ENCODE peak calls at places on chromosome 16, in five cellular contexts. One of them, this sample, is unnamed.

GRCh38 chr16:14378131-14378551 is 251.9 kb downstream of the PARN start:
- DNase-seq in effector memory CD4-positive, alpha-beta T cell: no peak
- DNase-seq in upper lobe of left lung: no peak
- DNase-seq in ascending aorta: no peak
- DNase-seq in Peyer's patch: no peak
- DNase-seq in this sample: no peak

GRCh38 chr16:82641336-82641984 is 14.7 kb downstream of the CDH13 start:
- DNase-seq in effector memory CD4-positive, alpha-beta T cell: no peak
- DNase-seq in upper lobe of left lung: no peak
- DNase-seq in ascending aorta: no peak
- DNase-seq in Peyer's patch: no peak
- DNase-seq in this sample: no peak

GRCh38 chr16:83651871-83652270 is 155.9 kb upstream of the HSBP1 start:
- DNase-seq in effector memory CD4-positive, alpha-beta T cell: no peak
- DNase-seq in upper lobe of left lung: no peak
- DNase-seq in ascending aorta: no peak
- DNase-seq in Peyer's patch: no peak
- DNase-seq in this sample: no peak

GRCh38 chr16:26214694-26215093 is 522.9 kb downstream of the HS3ST4 start:
- DNase-seq in effector memory CD4-positive, alpha-beta T cell: no peak
- DNase-seq in upper lobe of left lung: no peak
- DNase-seq in ascending aorta: no peak
- DNase-seq in Peyer's patch: no peak
- DNase-seq in this sample: no peak

GRCh38 chr16:5056347-5056746 is 9.4 kb downstream of the C16orf89 start:
- DNase-seq in effector memory CD4-positive, alpha-beta T cell: no peak
- DNase-seq in upper lobe of left lung: peak
- DNase-seq in ascending aorta: no peak
- DNase-seq in Peyer's patch: peak
- DNase-seq in this sample: no peak

GRCh38 chr16:54928016-54928356 is 2.7 kb upstream of the IRX5 start:
- DNase-seq in effector memory CD4-positive, alpha-beta T cell: no peak
- DNase-seq in upper lobe of left lung: no peak
- DNase-seq in ascending aorta: no peak
- DNase-seq in Peyer's patch: no peak
- DNase-seq in this sample: no peak

GRCh38 chr16:19639986-19640421 is 78.0 kb downstream of the KNOP1 start:
- DNase-seq in effector memory CD4-positive, alpha-beta T cell: no peak
- DNase-seq in upper lobe of left lung: no peak
- DNase-seq in ascending aorta: no peak
- DNase-seq in Peyer's patch: no peak
- DNase-seq in this sample: peak

GRCh38 chr16:25007284-25007984 is 7.7 kb downstream of the ARHGAP17 start:
- DNase-seq in effector memory CD4-positive, alpha-beta T cell: no peak
- DNase-seq in upper lobe of left lung: no peak
- DNase-seq in ascending aorta: no peak
- DNase-seq in Peyer's patch: no peak
- DNase-seq in this sample: no peak

GRCh38 chr16:4176794-4177438 is 60.7 kb upstream of the ADCY9 start:
- DNase-seq in effector memory CD4-positive, alpha-beta T cell: no peak
- DNase-seq in upper lobe of left lung: no peak
- DNase-seq in ascending aorta: no peak
- DNase-seq in Peyer's patch: no peak
- DNase-seq in this sample: no peak

GRCh38 chr16:89363621-89364393 is 126.6 kb downstream of the ANKRD11 start:
- DNase-seq in effector memory CD4-positive, alpha-beta T cell: peak
- DNase-seq in upper lobe of left lung: peak
- DNase-seq in ascending aorta: no peak
- DNase-seq in Peyer's patch: peak
- DNase-seq in this sample: no peak

GRCh38 chr16:63684116-63684515 is 1437.7 kb downstream of the CDH11 start:
- DNase-seq in effector memory CD4-positive, alpha-beta T cell: no peak
- DNase-seq in upper lobe of left lung: no peak
- DNase-seq in ascending aorta: no peak
- DNase-seq in Peyer's patch: no peak
- DNase-seq in this sample: no peak

GRCh38 chr16:17301593-17302135 is 169.1 kb downstream of the XYLT1 start:
- DNase-seq in effector memory CD4-positive, alpha-beta T cell: no peak
- DNase-seq in upper lobe of left lung: peak
- DNase-seq in ascending aorta: no peak
- DNase-seq in Peyer's patch: peak
- DNase-seq in this sample: no peak

GRCh38 chr16:52353249-52353648 is 193.7 kb downstream of the TOX3 start:
- DNase-seq in effector memory CD4-positive, alpha-beta T cell: no peak
- DNase-seq in upper lobe of left lung: no peak
- DNase-seq in ascending aorta: no peak
- DNase-seq in Peyer's patch: no peak
- DNase-seq in this sample: no peak

GRCh38 chr16:1917056-1917664 is 1.1 kb downstream of the HS3ST6 start:
- DNase-seq in effector memory CD4-positive, alpha-beta T cell: no peak
- DNase-seq in upper lobe of left lung: no peak
- DNase-seq in ascending aorta: no peak
- DNase-seq in Peyer's patch: no peak
- DNase-seq in this sample: no peak

GRCh38 chr16:89246383-89246902 is 28.9 kb downstream of the ZNF778 start:
- DNase-seq in effector memory CD4-positive, alpha-beta T cell: no peak
- DNase-seq in upper lobe of left lung: peak
- DNase-seq in ascending aorta: no peak
- DNase-seq in Peyer's patch: no peak
- DNase-seq in this sample: no peak

GRCh38 chr16:9311303-9311954 is 220.0 kb downstream of the HAPSTR1 start:
- DNase-seq in effector memory CD4-positive, alpha-beta T cell: no peak
- DNase-seq in upper lobe of left lung: no peak
- DNase-seq in ascending aorta: no peak
- DNase-seq in Peyer's patch: no peak
- DNase-seq in this sample: no peak

GRCh38 chr16:15489016-15489415 is 54.6 kb downstream of the BMERB1 start:
- DNase-seq in effector memory CD4-positive, alpha-beta T cell: no peak
- DNase-seq in upper lobe of left lung: no peak
- DNase-seq in ascending aorta: no peak
- DNase-seq in Peyer's patch: no peak
- DNase-seq in this sample: no peak
- H3K27ac ChIP-seq in effector memory CD4-positive, alpha-beta T cell: no peak
- H3K27ac ChIP-seq in upper lobe of left lung: peak
- H3K27ac ChIP-seq in ascending aorta: peak
- H3K27ac ChIP-seq in Peyer's patch: peak
- H3K27ac ChIP-seq in this sample: no peak

GRCh38 chr16:28596840-28597691 is at the start of gene SULT1A2:
- DNase-seq in effector memory CD4-positive, alpha-beta T cell: no peak
- DNase-seq in upper lobe of left lung: peak
- DNase-seq in ascending aorta: no peak
- DNase-seq in Peyer's patch: no peak
- DNase-seq in this sample: no peak
- H3K27ac ChIP-seq in effector memory CD4-positive, alpha-beta T cell: no peak
- H3K27ac ChIP-seq in upper lobe of left lung: peak
- H3K27ac ChIP-seq in ascending aorta: no peak
- H3K27ac ChIP-seq in Peyer's patch: no peak
- H3K27ac ChIP-seq in this sample: no peak

GRCh38 chr16:75110637-75111513 is 5.7 kb downstream of the LDHD start:
- DNase-seq in effector memory CD4-positive, alpha-beta T cell: peak
- DNase-seq in upper lobe of left lung: peak
- DNase-seq in ascending aorta: peak
- DNase-seq in Peyer's patch: peak
- DNase-seq in this sample: peak
- H3K27ac ChIP-seq in effector memory CD4-positive, alpha-beta T cell: peak
- H3K27ac ChIP-seq in upper lobe of left lung: peak
- H3K27ac ChIP-seq in ascending aorta: peak
- H3K27ac ChIP-seq in Peyer's patch: peak
- H3K27ac ChIP-seq in this sample: no peak

DNA sequence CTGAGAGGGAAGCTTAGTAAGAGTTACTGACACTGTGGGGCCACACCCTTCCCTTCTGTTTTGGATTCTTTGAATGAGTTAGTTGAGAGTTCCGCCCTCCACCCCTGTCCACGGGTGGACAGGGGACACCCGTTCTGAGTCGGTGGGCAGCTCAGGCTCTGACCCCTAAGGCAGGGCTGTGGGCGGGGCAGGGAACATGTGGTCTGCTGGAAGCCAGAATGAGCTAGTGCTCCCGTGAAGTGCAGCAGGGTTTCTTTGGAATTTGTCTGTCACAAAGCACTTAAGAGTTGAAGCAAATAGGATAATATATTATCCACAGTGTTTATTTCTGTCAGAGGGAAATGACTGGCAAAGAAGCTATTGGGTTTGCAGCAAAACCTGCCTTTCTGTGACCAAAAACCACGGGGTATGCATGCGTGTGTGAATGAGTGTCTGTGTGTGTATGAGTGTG is 90.1 kb downstream of the CLEC16A start:
- DNase-seq in effector memory CD4-positive, alpha-beta T cell: no peak
- DNase-seq in upper lobe of left lung: no peak
- DNase-seq in ascending aorta: no peak
- DNase-seq in Peyer's patch: no peak
- DNase-seq in this sample: no peak
- H3K27ac ChIP-seq in effector memory CD4-positive, alpha-beta T cell: no peak
- H3K27ac ChIP-seq in upper lobe of left lung: no peak
- H3K27ac ChIP-seq in ascending aorta: no peak
- H3K27ac ChIP-seq in Peyer's patch: peak
- H3K27ac ChIP-seq in this sample: no peak

GRCh38 chr16:56763305-56763916 is 33.5 kb downstream of the NUP93 start:
- DNase-seq in effector memory CD4-positive, alpha-beta T cell: no peak
- DNase-seq in upper lobe of left lung: no peak
- DNase-seq in ascending aorta: no peak
- DNase-seq in Peyer's patch: no peak
- DNase-seq in this sample: no peak
- H3K27ac ChIP-seq in effector memory CD4-positive, alpha-beta T cell: no peak
- H3K27ac ChIP-seq in upper lobe of left lung: no peak
- H3K27ac ChIP-seq in ascending aorta: no peak
- H3K27ac ChIP-seq in Peyer's patch: no peak
- H3K27ac ChIP-seq in this sample: no peak

DNA sequence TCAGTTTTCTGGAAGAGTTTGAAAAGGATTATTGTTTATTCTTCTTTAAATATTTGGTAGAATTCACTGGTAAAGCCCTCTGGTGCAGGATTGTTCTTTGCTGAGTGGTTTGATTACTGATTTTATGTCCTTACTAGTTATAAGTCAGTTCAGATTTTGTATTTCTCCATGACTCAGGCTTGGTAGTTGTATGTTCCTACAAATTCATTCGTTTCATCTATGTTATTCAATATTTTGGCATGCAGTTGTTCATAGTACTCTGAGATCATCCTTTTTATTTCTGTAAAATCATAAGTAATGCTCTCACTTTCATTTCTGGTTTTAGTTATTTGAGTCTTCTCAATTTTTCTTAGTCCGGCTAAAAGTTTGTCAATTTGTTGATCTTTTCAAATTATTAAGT is 58.1 kb upstream of the CRYM start:
- DNase-seq in effector memory CD4-positive, alpha-beta T cell: no peak
- DNase-seq in upper lobe of left lung: no peak
- DNase-seq in ascending aorta: no peak
- DNase-seq in Peyer's patch: no peak
- DNase-seq in this sample: no peak
- H3K27ac ChIP-seq in effector memory CD4-positive, alpha-beta T cell: no peak
- H3K27ac ChIP-seq in upper lobe of left lung: no peak
- H3K27ac ChIP-seq in ascending aorta: no peak
- H3K27ac ChIP-seq in Peyer's patch: no peak
- H3K27ac ChIP-seq in this sample: no peak

GRCh38 chr16:27333104-27333503 is 19.3 kb downstream of the IL4R start:
- DNase-seq in effector memory CD4-positive, alpha-beta T cell: no peak
- DNase-seq in upper lobe of left lung: no peak
- DNase-seq in ascending aorta: no peak
- DNase-seq in Peyer's patch: no peak
- DNase-seq in this sample: no peak
- H3K27ac ChIP-seq in effector memory CD4-positive, alpha-beta T cell: no peak
- H3K27ac ChIP-seq in upper lobe of left lung: peak
- H3K27ac ChIP-seq in ascending aorta: no peak
- H3K27ac ChIP-seq in Peyer's patch: no peak
- H3K27ac ChIP-seq in this sample: peak